ENCODE peak calls at places on chromosomes 3 and 15, in ten cellular contexts. G is testis; F is AG04450; W is esophagus muscularis mucosa; A is heart right ventricle; D is left ventricle myocardium inferior; C is breast epithelium; O is psoas muscle; T is CD8-positive, alpha-beta memory T cell; Q is stomach. I is an unnamed sample.

GRCh38 chr15:73873889-73874511 is 636 bp downstream of the TBC1D21 start:
- DNase-seq in G (peak), F (peak), W (no peak), A (no peak), D (no peak), C (no peak), O (no peak), T (peak), Q (peak), I (no peak)

GRCh38 chr3:154244644-154245043 is 79.6 kb downstream of the DHX36 start:
- DNase-seq in G (no peak), F (no peak), W (no peak), A (peak), D (no peak), C (no peak), O (no peak), T (no peak), Q (no peak), I (no peak)

GRCh38 chr3:153456831-153457545 is 295.0 kb downstream of the RAP2B start:
- DNase-seq in G (no peak), F (no peak), W (no peak), A (no peak), D (no peak), C (no peak), O (no peak), T (no peak), Q (no peak), I (no peak)

GRCh38 chr3:169953462-169954141 is 13.0 kb upstream of the SEC62 start:
- DNase-seq in G (no peak), F (no peak), W (no peak), A (no peak), D (no peak), C (no peak), O (no peak), T (no peak), Q (no peak), I (no peak)

GRCh38 chr3:17841190-17841828 is 98.9 kb upstream of the TBC1D5 start:
- DNase-seq in G (peak), F (peak), W (no peak), A (peak), D (peak), C (peak), O (peak), T (peak), Q (peak), I (peak)

GRCh38 chr15:48001393-48002059 is 119.3 kb upstream of the SLC24A5 start:
- DNase-seq in G (no peak), F (no peak), W (no peak), A (no peak), D (no peak), C (no peak), O (no peak), T (no peak), Q (no peak), I (no peak)

GRCh38 chr3:129984124-129984523 is 9.6 kb downstream of the TRH start:
- DNase-seq in G (no peak), F (no peak), W (no peak), A (no peak), D (no peak), C (no peak), O (no peak), T (no peak), Q (no peak), I (no peak)

GRCh38 chr3:132145833-132146232 is 111.0 kb upstream of the CPNE4 start:
- DNase-seq in G (no peak), F (no peak), W (no peak), A (no peak), D (no peak), C (no peak), O (no peak), T (no peak), Q (no peak), I (no peak)

GRCh38 chr3:10375296-10376053 is 54.6 kb upstream of the SEC13 start:
- DNase-seq in G (no peak), F (no peak), W (no peak), A (no peak), D (no peak), C (no peak), O (no peak), T (no peak), Q (no peak), I (no peak)

GRCh38 chr15:57442371-57442770 is 66.1 kb downstream of the CGNL1 start:
- DNase-seq in G (no peak), F (no peak), W (no peak), A (no peak), D (no peak), C (no peak), O (no peak), T (no peak), Q (no peak), I (no peak)

GRCh38 chr15:20355256-20355868 is 186.2 kb downstream of the GOLGA6L6 start:
- DNase-seq in G (no peak), F (no peak), W (no peak), A (no peak), D (no peak), C (no peak), O (peak), T (no peak), Q (no peak), I (no peak)

DNA sequence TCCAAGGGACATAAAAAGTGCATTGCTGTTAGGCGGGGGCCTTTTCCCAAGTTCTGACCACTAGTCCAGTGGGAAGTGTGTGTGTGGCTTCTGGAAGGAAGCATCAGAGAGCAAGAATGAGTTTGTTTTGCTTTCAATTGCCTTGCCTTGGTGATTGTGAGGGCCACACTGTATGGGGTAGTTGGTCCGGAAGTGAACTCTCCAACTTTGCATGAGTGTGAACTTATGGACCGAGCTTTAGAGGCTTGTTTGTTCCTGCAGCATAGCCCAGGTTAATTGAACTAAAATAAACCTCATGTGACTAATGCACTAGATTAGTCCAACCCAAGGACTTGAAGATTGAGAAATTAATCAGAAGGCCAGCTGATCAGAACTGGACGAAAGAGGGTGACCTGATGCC is 171.7 kb downstream of the NR2F2 start:
- DNase-seq in G (no peak), F (no peak), W (peak), A (no peak), D (no peak), C (no peak), O (no peak), T (no peak), Q (no peak), I (no peak)
- H3K4me3 ChIP-seq in G (no peak), F (no peak), W (no peak), A (no peak), D (no peak), C (no peak), O (no peak), T (no peak), Q (no peak), I (no peak)

GRCh38 chr15:70806992-70807712 is 43.8 kb upstream of the UACA start:
- DNase-seq in G (peak), F (no peak), W (no peak), A (peak), D (peak), C (peak), O (peak), T (no peak), Q (peak), I (no peak)
- H3K27ac ChIP-seq in G (no peak), F (no peak), W (no peak), A (peak), D (peak), C (peak), O (no peak), T (no peak), Q (no peak), I (peak)

GRCh38 chr3:65677486-65677885 is 361.2 kb downstream of the MAGI1 start:
- DNase-seq in G (no peak), F (no peak), W (peak), A (no peak), D (no peak), C (no peak), O (no peak), T (no peak), Q (no peak), I (no peak)
- H3K4me3 ChIP-seq in G (no peak), F (no peak), W (no peak), A (no peak), D (no peak), C (no peak), O (no peak), T (no peak), Q (no peak), I (no peak)

DNA sequence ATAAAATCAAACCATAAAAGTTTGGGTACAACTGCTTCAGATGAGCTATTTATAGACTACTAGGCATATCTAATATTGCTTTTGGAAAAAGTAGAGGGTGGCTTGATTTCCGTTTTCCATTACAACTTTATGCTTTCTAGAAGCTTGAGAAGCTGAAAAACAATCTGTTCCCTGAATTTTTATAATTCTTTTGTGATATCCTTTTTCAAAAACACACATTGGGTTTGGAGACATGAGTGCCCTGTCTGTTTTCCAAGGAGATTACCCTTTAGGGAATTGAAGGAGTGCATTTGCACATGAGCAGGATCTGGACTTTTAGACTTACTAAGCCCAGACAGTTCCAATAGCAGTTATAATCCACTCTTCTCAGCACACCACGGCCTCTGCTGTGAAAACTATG is 49.5 kb upstream of the FILIP1L start:
- DNase-seq in G (peak), F (no peak), W (no peak), A (no peak), D (no peak), C (no peak), O (no peak), T (no peak), Q (no peak), I (no peak)
- H3K27ac ChIP-seq in G (peak), F (no peak), W (no peak), A (peak), D (peak), C (peak), O (peak), T (no peak), Q (no peak), I (no peak)

GRCh38 chr3:168094877-168095610 is 680 bp downstream of the GOLIM4 start:
- DNase-seq in G (peak), F (no peak), W (no peak), A (peak), D (peak), C (peak), O (peak), T (peak), Q (peak), I (peak)

GRCh38 chr3:168093229-168093628 is 2.5 kb downstream of the GOLIM4 start:
- DNase-seq in G (no peak), F (no peak), W (no peak), A (no peak), D (no peak), C (no peak), O (no peak), T (no peak), Q (no peak), I (no peak)

GRCh38 chr3:168094580-168094876 is 1.2 kb downstream of the GOLIM4 start:
- DNase-seq in G (no peak), F (no peak), W (no peak), A (no peak), D (no peak), C (peak), O (no peak), T (no peak), Q (peak), I (peak)

GRCh38 chr3:168091961-168092360 is 3.8 kb downstream of the GOLIM4 start:
- DNase-seq in G (no peak), F (no peak), W (no peak), A (no peak), D (no peak), C (no peak), O (no peak), T (no peak), Q (no peak), I (no peak)

GRCh38 chr3:168093790-168094189 is 1.9 kb downstream of the GOLIM4 start:
- DNase-seq in G (no peak), F (no peak), W (no peak), A (no peak), D (no peak), C (no peak), O (no peak), T (no peak), Q (no peak), I (no peak)
- H3K4me3 ChIP-seq in G (no peak), F (peak), W (peak), A (peak), D (peak), C (peak), O (peak), T (no peak), Q (peak), I (peak)

GRCh38 chr15:77497108-77497737 is 76.5 kb downstream of the HMG20A start:
- DNase-seq in G (peak), F (no peak), W (no peak), A (peak), D (peak), C (peak), O (peak), T (no peak), Q (peak), I (peak)
- H3K27ac ChIP-seq in G (peak), F (peak), W (peak), A (peak), D (peak), C (peak), O (peak), T (no peak), Q (peak), I (peak)

GRCh38 chr3:52236424-52236886 is 2.5 kb downstream of the TWF2 start:
- DNase-seq in G (no peak), F (no peak), W (no peak), A (peak), D (peak), C (no peak), O (peak), T (no peak), Q (no peak), I (no peak)
- H3K4me3 ChIP-seq in G (no peak), F (no peak), W (no peak), A (no peak), D (peak), C (peak), O (peak), T (no peak), Q (no peak), I (peak)

GRCh38 chr3:71243230-71243629 is 340.3 kb downstream of the FOXP1 start:
- DNase-seq in G (no peak), F (no peak), W (no peak), A (no peak), D (no peak), C (no peak), O (no peak), T (no peak), Q (no peak), I (no peak)
- H3K27ac ChIP-seq in G (no peak), F (no peak), W (peak), A (peak), D (peak), C (peak), O (no peak), T (no peak), Q (peak), I (no peak)

DNA sequence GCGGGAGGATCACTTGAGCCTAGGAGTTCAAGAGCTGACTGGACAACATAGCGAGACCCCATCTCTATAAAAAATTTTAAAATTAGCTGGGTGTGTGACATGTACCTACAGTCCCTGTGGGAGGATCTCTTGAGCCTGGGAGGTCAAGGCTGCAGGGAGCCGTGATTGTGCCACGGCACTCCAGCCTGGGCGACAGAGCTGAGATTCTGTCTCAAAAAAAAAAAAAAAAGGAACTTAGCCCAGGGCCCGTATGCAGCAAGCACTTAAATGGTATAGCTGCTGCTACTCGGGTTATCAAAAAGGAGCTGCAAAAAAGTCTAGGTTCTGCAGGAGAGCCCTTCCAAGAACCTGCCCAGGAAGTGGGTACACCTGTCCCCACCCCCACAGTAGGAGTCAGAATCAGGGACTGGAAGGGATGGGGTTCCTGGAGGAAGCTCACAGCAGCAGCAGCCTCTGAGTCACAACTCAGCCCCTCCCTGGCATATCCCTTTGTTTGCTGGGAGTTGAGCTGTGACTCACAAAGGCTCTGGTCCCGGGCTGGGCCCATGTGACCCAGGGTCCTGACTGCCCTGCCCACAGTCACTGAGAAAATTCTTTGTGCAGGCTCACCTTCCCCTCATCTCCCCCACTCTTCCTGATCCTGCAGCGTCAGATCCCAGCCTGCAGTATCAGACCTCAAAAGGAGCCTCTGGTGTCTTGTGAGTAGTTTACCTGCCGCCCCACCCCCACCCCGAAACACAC is at the start of gene SPATA12:
- DNase-seq in G (peak), F (peak), W (no peak), A (peak), D (peak), C (peak), O (peak), T (no peak), Q (peak), I (peak)
- H3K4me3 ChIP-seq in G (no peak), F (no peak), W (no peak), A (no peak), D (no peak), C (no peak), O (no peak), T (no peak), Q (no peak), I (no peak)

DNA sequence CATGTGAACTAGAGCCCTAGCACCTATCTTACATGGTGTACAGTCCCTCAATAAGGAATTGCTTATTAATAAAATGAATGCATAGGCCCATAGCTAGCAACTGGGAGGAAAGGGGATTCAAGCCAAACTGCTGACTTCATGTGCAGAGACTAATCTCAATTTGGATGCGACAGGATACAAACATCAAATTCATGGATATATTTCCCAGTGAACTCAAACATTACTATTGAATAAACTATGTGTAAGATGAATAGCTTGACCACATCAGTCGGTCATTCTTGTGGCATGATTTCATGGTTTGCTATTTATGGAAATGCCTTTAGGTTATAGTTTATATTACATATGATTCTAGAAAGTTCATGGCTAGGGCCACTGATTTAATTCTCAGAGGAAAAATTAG is 268.6 kb upstream of the SLITRK3 start:
- DNase-seq in G (no peak), F (peak), W (no peak), A (no peak), D (no peak), C (no peak), O (no peak), T (no peak), Q (no peak), I (no peak)
- H3K27ac ChIP-seq in G (no peak), F (no peak), W (peak), A (no peak), D (no peak), C (no peak), O (no peak), T (no peak), Q (no peak), I (no peak)